ENCODE peak calls at places on chromosomes 16 and 17, in seven cellular contexts. One of them, this sample, is unnamed.

GRCh38 chr16:85302018-85302847 is 190.0 kb upstream of the CIBAR2 start:
- DNase-seq in suprapubic skin: no peak
- DNase-seq in fibroblast of lung: peak; percentile 36
- DNase-seq in sigmoid colon: no peak
- DNase-seq in HCT116: peak; percentile 31
- DNase-seq in vagina: no peak
- DNase-seq in IMR-90: peak; percentile 59
- DNase-seq in this sample: no peak

GRCh38 chr17:18105027-18105426 is 3.5 kb upstream of the MYO15A start:
- DNase-seq in suprapubic skin: no peak
- DNase-seq in fibroblast of lung: no peak
- DNase-seq in sigmoid colon: no peak
- DNase-seq in HCT116: no peak
- DNase-seq in vagina: no peak
- DNase-seq in IMR-90: no peak
- DNase-seq in this sample: no peak

GRCh38 chr17:40317345-40317873 is 8.4 kb downstream of the RARA start:
- DNase-seq in suprapubic skin: peak; percentile 79
- DNase-seq in fibroblast of lung: peak; percentile 65
- DNase-seq in sigmoid colon: peak; percentile 81
- DNase-seq in HCT116: peak; percentile 46
- DNase-seq in vagina: no peak
- DNase-seq in IMR-90: peak; percentile 70
- DNase-seq in this sample: peak; percentile 69

GRCh38 chr17:10875411-10875810 is 37.5 kb upstream of the PIRT start:
- DNase-seq in suprapubic skin: no peak
- DNase-seq in fibroblast of lung: no peak
- DNase-seq in sigmoid colon: no peak
- DNase-seq in HCT116: no peak
- DNase-seq in vagina: no peak
- DNase-seq in IMR-90: no peak
- DNase-seq in this sample: no peak

GRCh38 chr17:36016555-36016954 is 1.2 kb downstream of the CCL23 start:
- DNase-seq in suprapubic skin: no peak
- DNase-seq in fibroblast of lung: no peak
- DNase-seq in sigmoid colon: no peak
- DNase-seq in HCT116: no peak
- DNase-seq in vagina: no peak
- DNase-seq in IMR-90: no peak
- DNase-seq in this sample: no peak

GRCh38 chr16:67404740-67405226 is 11.5 kb upstream of the TPPP3 start:
- DNase-seq in suprapubic skin: no peak
- DNase-seq in fibroblast of lung: no peak
- DNase-seq in sigmoid colon: no peak
- DNase-seq in HCT116: peak; percentile 89
- DNase-seq in vagina: no peak
- DNase-seq in IMR-90: no peak
- DNase-seq in this sample: no peak

GRCh38 chr17:1298616-1299015 is 19.2 kb downstream of the TRARG1 start:
- DNase-seq in suprapubic skin: no peak
- DNase-seq in fibroblast of lung: no peak
- DNase-seq in sigmoid colon: no peak
- DNase-seq in HCT116: no peak
- DNase-seq in vagina: no peak
- DNase-seq in IMR-90: no peak
- DNase-seq in this sample: no peak

GRCh38 chr17:81342062-81342699 is 47.1 kb upstream of the SLC38A10 start:
- DNase-seq in suprapubic skin: no peak
- DNase-seq in fibroblast of lung: peak; percentile 56
- DNase-seq in sigmoid colon: no peak
- DNase-seq in HCT116: no peak
- DNase-seq in vagina: no peak
- DNase-seq in IMR-90: no peak
- DNase-seq in this sample: peak; percentile 25

GRCh38 chr16:63461248-63461841 is 1425.1 kb upstream of the CDH8 start:
- DNase-seq in suprapubic skin: no peak
- DNase-seq in fibroblast of lung: peak; percentile 72
- DNase-seq in sigmoid colon: no peak
- DNase-seq in HCT116: no peak
- DNase-seq in vagina: no peak
- DNase-seq in IMR-90: peak; percentile 44
- DNase-seq in this sample: no peak

GRCh38 chr16:20862162-20862960 is 37.8 kb downstream of the DCUN1D3 start:
- DNase-seq in suprapubic skin: no peak
- DNase-seq in fibroblast of lung: no peak
- DNase-seq in sigmoid colon: no peak
- DNase-seq in HCT116: no peak
- DNase-seq in vagina: no peak
- DNase-seq in IMR-90: no peak
- DNase-seq in this sample: no peak

GRCh38 chr16:20857281-20857680 is 42.9 kb downstream of the DCUN1D3 start:
- DNase-seq in suprapubic skin: no peak
- DNase-seq in fibroblast of lung: no peak
- DNase-seq in sigmoid colon: no peak
- DNase-seq in HCT116: no peak
- DNase-seq in vagina: no peak
- DNase-seq in IMR-90: no peak
- DNase-seq in this sample: no peak

GRCh38 chr16:20853981-20854620 is 46.1 kb downstream of the DCUN1D3 start:
- DNase-seq in suprapubic skin: no peak
- DNase-seq in fibroblast of lung: no peak
- DNase-seq in sigmoid colon: no peak
- DNase-seq in HCT116: no peak
- DNase-seq in vagina: no peak
- DNase-seq in IMR-90: no peak
- DNase-seq in this sample: no peak

GRCh38 chr16:20854963-20855362 is 45.2 kb downstream of the DCUN1D3 start:
- DNase-seq in suprapubic skin: no peak
- DNase-seq in fibroblast of lung: no peak
- DNase-seq in sigmoid colon: no peak
- DNase-seq in HCT116: no peak
- DNase-seq in vagina: no peak
- DNase-seq in IMR-90: no peak
- DNase-seq in this sample: no peak

DNA sequence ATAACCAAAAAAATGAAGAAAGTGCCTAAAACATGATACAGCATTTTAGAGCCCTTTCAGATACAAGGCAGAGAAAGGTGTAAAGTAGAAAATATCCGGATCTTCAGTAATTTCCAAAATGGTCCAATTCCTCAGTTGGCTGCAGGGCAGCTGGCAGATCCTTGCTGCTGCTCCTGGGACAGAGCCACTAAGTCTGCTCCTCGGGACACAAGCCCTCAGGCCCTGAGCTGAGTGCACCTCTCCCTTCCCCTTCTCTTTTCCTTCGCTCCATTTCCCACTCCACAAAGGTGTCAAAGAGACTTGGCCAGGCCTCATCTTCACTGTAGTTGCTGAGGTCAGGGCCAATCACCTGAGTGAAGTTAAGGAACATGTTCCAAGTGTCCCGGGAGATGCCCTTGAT is 40.5 kb downstream of the DCUN1D3 start:
- DNase-seq in suprapubic skin: no peak
- DNase-seq in fibroblast of lung: no peak
- DNase-seq in sigmoid colon: no peak
- DNase-seq in HCT116: no peak
- DNase-seq in vagina: no peak
- DNase-seq in IMR-90: no peak
- DNase-seq in this sample: no peak
- H3K27ac ChIP-seq in suprapubic skin: no peak overlapping the region
- H3K27ac ChIP-seq in fibroblast of lung: no peak overlapping the region
- H3K27ac ChIP-seq in sigmoid colon: no peak overlapping the region
- H3K27ac ChIP-seq in HCT116: no peak overlapping the region
- H3K27ac ChIP-seq in vagina: peak overlapping the region; percentile 13
- H3K27ac ChIP-seq in IMR-90: no peak overlapping the region
- H3K27ac ChIP-seq in this sample: peak overlapping the region; percentile 82

GRCh38 chr17:42456223-42457106 is 2.2 kb upstream of the ATP6V0A1 start:
- DNase-seq in suprapubic skin: no peak
- DNase-seq in fibroblast of lung: peak; percentile 91
- DNase-seq in sigmoid colon: no peak
- DNase-seq in HCT116: no peak
- DNase-seq in vagina: no peak
- DNase-seq in IMR-90: peak; percentile 83
- DNase-seq in this sample: peak; percentile 28
- H3K4me3 ChIP-seq in suprapubic skin: no peak overlapping the region
- H3K4me3 ChIP-seq in fibroblast of lung: peak overlapping the region; percentile 14
- H3K4me3 ChIP-seq in sigmoid colon: no peak overlapping the region
- H3K4me3 ChIP-seq in HCT116: no peak overlapping the region
- H3K4me3 ChIP-seq in vagina: peak overlapping the region; percentile 5
- H3K4me3 ChIP-seq in IMR-90: no peak overlapping the region
- H3K4me3 ChIP-seq in this sample: no peak overlapping the region

GRCh38 chr17:57034807-57035754 is 50.0 kb upstream of the AKAP1 start:
- DNase-seq in suprapubic skin: peak; percentile 28
- DNase-seq in fibroblast of lung: no peak
- DNase-seq in sigmoid colon: no peak
- DNase-seq in HCT116: no peak
- DNase-seq in vagina: no peak
- DNase-seq in IMR-90: no peak
- DNase-seq in this sample: no peak

GRCh38 chr17:57033296-57033695 is 51.8 kb upstream of the AKAP1 start:
- DNase-seq in suprapubic skin: no peak
- DNase-seq in fibroblast of lung: peak; percentile 34
- DNase-seq in sigmoid colon: no peak
- DNase-seq in HCT116: no peak
- DNase-seq in vagina: no peak
- DNase-seq in IMR-90: no peak
- DNase-seq in this sample: peak; percentile 49

GRCh38 chr17:57035971-57036481 is 49.0 kb upstream of the AKAP1 start:
- DNase-seq in suprapubic skin: no peak
- DNase-seq in fibroblast of lung: no peak
- DNase-seq in sigmoid colon: no peak
- DNase-seq in HCT116: no peak
- DNase-seq in vagina: no peak
- DNase-seq in IMR-90: no peak
- DNase-seq in this sample: peak; percentile 38

GRCh38 chr17:57027852-57028251 is 49.9 kb downstream of the SCPEP1 start:
- DNase-seq in suprapubic skin: no peak
- DNase-seq in fibroblast of lung: no peak
- DNase-seq in sigmoid colon: no peak
- DNase-seq in HCT116: no peak
- DNase-seq in vagina: no peak
- DNase-seq in IMR-90: no peak
- DNase-seq in this sample: no peak

GRCh38 chr17:57032343-57032742 is 52.7 kb upstream of the AKAP1 start:
- DNase-seq in suprapubic skin: peak; percentile 34
- DNase-seq in fibroblast of lung: peak; percentile 29
- DNase-seq in sigmoid colon: peak; percentile 93
- DNase-seq in HCT116: no peak
- DNase-seq in vagina: no peak
- DNase-seq in IMR-90: no peak
- DNase-seq in this sample: no peak
- H3K27ac ChIP-seq in suprapubic skin: peak overlapping the region; percentile 71
- H3K27ac ChIP-seq in fibroblast of lung: no peak overlapping the region
- H3K27ac ChIP-seq in sigmoid colon: peak overlapping the region; percentile 82
- H3K27ac ChIP-seq in HCT116: no peak overlapping the region
- H3K27ac ChIP-seq in vagina: no peak overlapping the region
- H3K27ac ChIP-seq in IMR-90: no peak overlapping the region
- H3K27ac ChIP-seq in this sample: peak overlapping the region; percentile 95

GRCh38 chr17:68095205-68095811 is 59.8 kb downstream of the KPNA2 start:
- DNase-seq in suprapubic skin: no peak
- DNase-seq in fibroblast of lung: no peak
- DNase-seq in sigmoid colon: no peak
- DNase-seq in HCT116: no peak
- DNase-seq in vagina: no peak
- DNase-seq in IMR-90: no peak
- DNase-seq in this sample: no peak
- H3K4me3 ChIP-seq in suprapubic skin: no peak overlapping the region
- H3K4me3 ChIP-seq in fibroblast of lung: no peak overlapping the region
- H3K4me3 ChIP-seq in sigmoid colon: no peak overlapping the region
- H3K4me3 ChIP-seq in HCT116: no peak overlapping the region
- H3K4me3 ChIP-seq in vagina: no peak overlapping the region
- H3K4me3 ChIP-seq in IMR-90: no peak overlapping the region
- H3K4me3 ChIP-seq in this sample: no peak overlapping the region

DNA sequence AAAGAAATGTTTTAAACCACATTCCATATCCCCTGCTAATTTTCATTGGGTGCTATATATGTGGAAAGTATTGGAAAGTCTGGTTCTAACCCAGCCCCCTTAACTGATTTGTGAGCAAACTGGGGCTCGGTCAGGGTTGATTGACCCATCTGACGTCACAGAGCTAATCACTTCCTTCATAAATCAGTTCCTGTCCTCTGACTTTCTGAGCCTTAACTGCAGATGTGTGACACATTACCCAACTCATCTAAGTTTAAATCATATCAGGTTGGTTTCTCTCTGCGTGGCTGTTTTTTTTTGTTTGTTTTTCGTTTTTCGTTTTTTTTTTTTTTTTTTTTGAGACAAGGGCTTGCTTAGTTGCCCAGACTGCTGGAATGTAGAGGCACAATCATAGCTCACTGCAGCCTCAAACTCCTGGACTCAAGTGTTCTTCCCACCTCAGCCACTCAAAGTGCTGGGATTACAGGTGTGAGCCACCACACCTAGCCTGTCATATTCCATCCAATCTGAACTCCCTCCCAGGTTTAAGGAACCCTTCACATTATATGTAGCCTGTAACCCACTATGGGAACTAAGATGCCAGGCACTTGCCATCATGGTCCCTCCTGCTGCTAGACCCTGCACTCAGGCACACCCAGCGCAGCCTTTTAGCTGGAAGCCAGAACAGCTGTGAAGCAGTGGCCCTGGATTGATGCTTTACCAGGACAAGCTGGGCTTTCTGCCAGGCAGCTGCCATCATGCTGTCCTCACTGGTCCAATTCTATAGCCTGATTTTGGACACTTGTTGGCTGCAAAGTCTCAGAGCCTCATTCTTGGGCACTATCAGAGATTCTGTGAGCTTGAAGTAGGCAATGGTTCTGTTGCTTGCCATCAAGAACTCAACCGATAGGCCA is 6.9 kb upstream of the BPTF start:
- DNase-seq in suprapubic skin: peak; percentile 21
- DNase-seq in fibroblast of lung: no peak
- DNase-seq in sigmoid colon: no peak
- DNase-seq in HCT116: no peak
- DNase-seq in vagina: no peak
- DNase-seq in IMR-90: no peak
- DNase-seq in this sample: no peak
- H3K27ac ChIP-seq in suprapubic skin: no peak overlapping the region
- H3K27ac ChIP-seq in fibroblast of lung: no peak overlapping the region
- H3K27ac ChIP-seq in sigmoid colon: no peak overlapping the region
- H3K27ac ChIP-seq in HCT116: no peak overlapping the region
- H3K27ac ChIP-seq in vagina: no peak overlapping the region
- H3K27ac ChIP-seq in IMR-90: no peak overlapping the region
- H3K27ac ChIP-seq in this sample: no peak overlapping the region

DNA sequence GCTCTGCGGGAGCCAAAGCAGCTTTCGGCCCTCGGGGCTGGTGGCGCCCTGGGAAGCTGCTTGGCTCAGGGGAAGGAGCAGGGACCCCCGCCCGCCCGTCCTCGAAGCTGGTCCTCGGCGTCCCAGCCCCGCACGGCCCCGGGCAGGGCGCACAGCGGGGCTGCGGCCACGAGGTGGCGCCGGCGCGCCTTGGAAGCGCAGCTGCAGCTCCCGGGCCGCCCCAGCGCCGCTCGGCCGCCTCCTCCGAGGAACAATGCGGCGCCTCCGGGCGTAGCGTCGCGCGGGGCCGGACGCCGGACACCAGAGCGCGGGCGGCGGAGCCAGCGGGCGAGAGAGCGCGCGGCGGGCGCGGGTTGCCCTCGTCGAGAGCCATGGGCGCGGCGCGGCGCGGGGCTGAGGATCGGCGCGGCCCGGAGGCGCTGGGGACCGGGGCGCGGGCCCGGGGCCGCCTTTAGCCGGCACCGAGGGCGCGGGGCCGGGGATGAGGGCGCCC is at the start of gene MGAT5B:
- DNase-seq in suprapubic skin: no peak
- DNase-seq in fibroblast of lung: peak; percentile 78
- DNase-seq in sigmoid colon: peak; percentile 83
- DNase-seq in HCT116: peak; percentile 56
- DNase-seq in vagina: no peak
- DNase-seq in IMR-90: peak; percentile 76
- DNase-seq in this sample: peak; percentile 83
- H3K4me3 ChIP-seq in suprapubic skin: peak within 1 kb of the TSS; percentile 48
- H3K4me3 ChIP-seq in fibroblast of lung: no peak within 1 kb of the TSS
- H3K4me3 ChIP-seq in sigmoid colon: no peak within 1 kb of the TSS
- H3K4me3 ChIP-seq in HCT116: peak within 1 kb of the TSS; percentile 29
- H3K4me3 ChIP-seq in vagina: peak within 1 kb of the TSS; percentile 57
- H3K4me3 ChIP-seq in IMR-90: peak within 1 kb of the TSS; percentile 41
- H3K4me3 ChIP-seq in this sample: peak within 1 kb of the TSS; percentile 27